ENCODE peak calls at places on chromosome 1, in four cellular contexts. O, X, T and R are unnamed samples.
A peak's percentile ranks its signal among the peaks of the same experiment; 100 is the strongest.

GRCh38 chr1:54681396-54681795 is 34.3 kb upstream of the TTC4 start:
- DNase-seq in O (peak; percentile 74), X (no peak), T (no peak), R (no peak)

GRCh38 chr1:192936313-192937018 is 122.7 kb downstream of the UCHL5 start:
- DNase-seq in O (no peak), X (no peak), T (no peak), R (no peak)

GRCh38 chr1:219529116-219529515 is 83.8 kb downstream of the ZC3H11B start:
- DNase-seq in O (no peak), X (no peak), T (no peak), R (no peak)

GRCh38 chr1:63917571-63918394 is 144.0 kb downstream of the ROR1 start:
- DNase-seq in O (no peak), X (no peak), T (no peak), R (no peak)

GRCh38 chr1:24278726-24279125 is 40.4 kb upstream of the GRHL3 start:
- DNase-seq in O (no peak), X (no peak), T (no peak), R (no peak)

GRCh38 chr1:33152685-33153432 is 29.0 kb downstream of the TRIM62 start:
- DNase-seq in O (no peak), X (no peak), T (no peak), R (no peak)

GRCh38 chr1:234645474-234645953 is 35.5 kb upstream of the IRF2BP2 start:
- DNase-seq in O (no peak), X (no peak), T (no peak), R (no peak)

GRCh38 chr1:167137285-167138192 is 43.7 kb downstream of the STYXL2 start:
- DNase-seq in O (no peak), X (no peak), T (no peak), R (no peak)

GRCh38 chr1:97277891-97278662 is 556.5 kb downstream of the PTBP2 start:
- DNase-seq in O (no peak), X (no peak), T (no peak), R (no peak)

GRCh38 chr1:180586671-180587155 is 27.9 kb downstream of the OVAAL start:
- DNase-seq in O (peak; percentile 43), X (peak; percentile 24), T (no peak), R (no peak)

GRCh38 chr1:32868085-32868484 is 2.6 kb downstream of the FNDC5 start:
- DNase-seq in O (no peak), X (no peak), T (no peak), R (no peak)

GRCh38 chr1:203778789-203779188 is 13.8 kb downstream of the LAX1 start:
- DNase-seq in O (no peak), X (no peak), T (no peak), R (no peak)

GRCh38 chr1:235549361-235550139 is 45.3 kb upstream of the B3GALNT2 start:
- DNase-seq in O (no peak), X (no peak), T (no peak), R (no peak)